ENCODE peak calls at places on chromosomes 11 and 22, in seven cellular contexts. One of them, this sample, is unnamed.

GRCh38 chr11:2880646-2881045 is 4.9 kb downstream of the CDKN1C start:
- DNase-seq in AG09309: no peak
- DNase-seq in OCI-LY7: no peak
- DNase-seq in HCT116: no peak
- DNase-seq in psoas muscle: no peak
- DNase-seq in PC-3: no peak
- DNase-seq in suprapubic skin: no peak
- DNase-seq in this sample: no peak

GRCh38 chr11:34234086-34234740 is 123.6 kb downstream of the ABTB2 start:
- DNase-seq in psoas muscle: no peak
- DNase-seq in HCT116: peak; percentile 64
- DNase-seq in suprapubic skin: no peak
- DNase-seq in AG09309: no peak
- DNase-seq in PC-3: peak; percentile 78
- DNase-seq in OCI-LY7: peak; percentile 68
- DNase-seq in this sample: peak; percentile 85

GRCh38 chr22:38655532-38656255 is 498 bp downstream of the FAM227A start:
- DNase-seq in AG09309: no peak
- DNase-seq in suprapubic skin: no peak
- DNase-seq in OCI-LY7: peak; percentile 6
- DNase-seq in HCT116: no peak
- DNase-seq in psoas muscle: no peak
- DNase-seq in PC-3: peak; percentile 15
- DNase-seq in this sample: no peak

GRCh38 chr11:10050561-10050960 is 243.5 kb downstream of the SBF2 start:
- DNase-seq in OCI-LY7: no peak
- DNase-seq in PC-3: peak; percentile 85
- DNase-seq in HCT116: no peak
- DNase-seq in AG09309: no peak
- DNase-seq in suprapubic skin: no peak
- DNase-seq in psoas muscle: no peak
- DNase-seq in this sample: no peak

GRCh38 chr11:63687845-63688244 is 6.5 kb downstream of the RTN3 start:
- DNase-seq in suprapubic skin: no peak
- DNase-seq in psoas muscle: no peak
- DNase-seq in AG09309: no peak
- DNase-seq in OCI-LY7: no peak
- DNase-seq in PC-3: no peak
- DNase-seq in HCT116: no peak
- DNase-seq in this sample: no peak

GRCh38 chr11:134207538-134208239 is 16.1 kb downstream of the NCAPD3 start:
- DNase-seq in psoas muscle: peak; percentile 29
- DNase-seq in suprapubic skin: no peak
- DNase-seq in HCT116: no peak
- DNase-seq in AG09309: no peak
- DNase-seq in OCI-LY7: peak; percentile 46
- DNase-seq in PC-3: peak; percentile 46
- DNase-seq in this sample: no peak

GRCh38 chr22:40525250-40525884 is 111.2 kb downstream of the MRTFA start:
- DNase-seq in HCT116: no peak
- DNase-seq in suprapubic skin: no peak
- DNase-seq in PC-3: peak; percentile 48
- DNase-seq in psoas muscle: peak; percentile 51
- DNase-seq in AG09309: no peak
- DNase-seq in OCI-LY7: peak; percentile 72
- DNase-seq in this sample: no peak

GRCh38 chr11:47443817-47444216 is 5.1 kb downstream of the RAPSN start:
- DNase-seq in HCT116: no peak
- DNase-seq in psoas muscle: no peak
- DNase-seq in suprapubic skin: no peak
- DNase-seq in AG09309: no peak
- DNase-seq in OCI-LY7: no peak
- DNase-seq in PC-3: no peak
- DNase-seq in this sample: no peak

GRCh38 chr11:76380161-76380976 is 563 bp downstream of the THAP12 start:
- DNase-seq in PC-3: peak; percentile 38
- DNase-seq in psoas muscle: peak; percentile 48
- DNase-seq in suprapubic skin: no peak
- DNase-seq in HCT116: no peak
- DNase-seq in AG09309: no peak
- DNase-seq in OCI-LY7: peak; percentile 45
- DNase-seq in this sample: no peak

GRCh38 chr11:76380977-76381719 is at the start of the genes GVQW3 and THAP12:
- DNase-seq in suprapubic skin: peak; percentile 98
- DNase-seq in PC-3: peak; percentile 99
- DNase-seq in psoas muscle: peak; percentile 97
- DNase-seq in OCI-LY7: peak; percentile 98
- DNase-seq in AG09309: peak; percentile 84
- DNase-seq in HCT116: peak; percentile 93
- DNase-seq in this sample: peak; percentile 85

GRCh38 chr11:76385903-76386302 is 4.8 kb downstream of the GVQW3 start:
- DNase-seq in suprapubic skin: no peak
- DNase-seq in HCT116: no peak
- DNase-seq in AG09309: no peak
- DNase-seq in psoas muscle: no peak
- DNase-seq in OCI-LY7: no peak
- DNase-seq in PC-3: no peak
- DNase-seq in this sample: no peak

GRCh38 chr11:76379811-76380160 is 1.1 kb downstream of the THAP12 start:
- DNase-seq in HCT116: no peak
- DNase-seq in AG09309: no peak
- DNase-seq in psoas muscle: no peak
- DNase-seq in suprapubic skin: no peak
- DNase-seq in OCI-LY7: no peak
- DNase-seq in PC-3: no peak
- DNase-seq in this sample: no peak

GRCh38 chr11:76382209-76382608 is 1.1 kb downstream of the GVQW3 start:
- DNase-seq in HCT116: no peak
- DNase-seq in PC-3: no peak
- DNase-seq in suprapubic skin: no peak
- DNase-seq in OCI-LY7: peak; percentile 70
- DNase-seq in psoas muscle: no peak
- DNase-seq in AG09309: no peak
- DNase-seq in this sample: no peak
- TF ChIP-seq CTCF in HCT116: no peak
- TF ChIP-seq CTCF in PC-3: no peak
- TF ChIP-seq CTCF in suprapubic skin: no peak
- TF ChIP-seq CTCF in OCI-LY7: no peak
- TF ChIP-seq CTCF in psoas muscle: no peak
- TF ChIP-seq CTCF in AG09309: no peak
- TF ChIP-seq CTCF in this sample: no peak

DNA sequence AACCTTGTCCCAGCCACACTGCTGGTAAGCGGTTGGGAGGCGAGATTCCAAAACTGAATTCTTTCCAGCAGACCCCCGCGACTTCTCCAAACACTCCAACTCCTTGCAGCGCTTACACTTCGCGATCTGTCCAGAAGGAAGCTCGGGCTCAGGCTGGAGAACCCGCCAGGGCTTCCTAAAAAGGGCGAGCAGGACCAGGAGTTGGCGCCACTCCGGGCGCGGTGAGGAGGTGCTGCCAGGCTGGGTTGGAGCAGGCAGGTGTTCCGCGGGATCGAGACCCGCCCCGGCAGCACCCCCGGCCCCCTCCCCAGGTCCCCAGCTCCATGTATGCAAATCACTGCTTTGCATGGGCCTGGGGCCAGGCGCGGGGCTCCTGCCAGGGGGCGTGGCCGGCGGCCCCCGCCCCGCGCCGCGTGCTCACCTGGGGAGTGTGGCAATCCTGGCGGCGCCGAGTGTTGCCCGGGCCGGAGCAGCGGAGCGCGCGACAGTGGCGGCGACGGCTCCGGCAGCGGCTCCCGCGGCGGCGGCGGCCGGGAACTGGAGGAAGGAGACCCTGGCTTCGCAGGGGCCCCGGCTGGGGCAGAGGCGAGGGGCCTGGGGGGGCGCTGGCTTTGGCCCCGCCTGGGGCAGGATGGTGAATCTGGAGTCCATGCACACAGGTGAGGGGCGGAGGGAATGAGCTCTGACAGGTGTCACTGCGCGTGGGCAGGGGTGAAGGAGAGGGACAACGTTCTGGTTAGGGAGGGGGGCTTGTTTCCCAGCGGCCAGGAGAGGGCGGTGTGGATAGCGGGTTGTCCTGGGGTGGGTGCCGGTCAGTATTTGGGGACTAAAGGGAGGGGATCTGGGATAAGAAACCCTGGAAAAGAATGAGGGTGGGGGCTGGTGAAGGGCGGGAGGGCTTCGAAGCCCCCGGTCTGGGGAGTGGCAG is at the start of gene POU2F3:
- DNase-seq in PC-3: no peak
- DNase-seq in HCT116: no peak
- DNase-seq in AG09309: no peak
- DNase-seq in suprapubic skin: no peak
- DNase-seq in psoas muscle: no peak
- DNase-seq in OCI-LY7: no peak
- DNase-seq in this sample: no peak
- H3K4me3 ChIP-seq in PC-3: no peak within 1 kb of the TSS
- H3K4me3 ChIP-seq in HCT116: no peak within 1 kb of the TSS
- H3K4me3 ChIP-seq in AG09309: no peak within 1 kb of the TSS
- H3K4me3 ChIP-seq in suprapubic skin: peak within 1 kb of the TSS; percentile 46
- H3K4me3 ChIP-seq in psoas muscle: no peak within 1 kb of the TSS
- H3K4me3 ChIP-seq in OCI-LY7: no peak within 1 kb of the TSS
- H3K4me3 ChIP-seq in this sample: no peak within 1 kb of the TSS

GRCh38 chr11:18243783-18244362 is 4.6 kb downstream of the SAA2 start:
- DNase-seq in psoas muscle: no peak
- DNase-seq in AG09309: peak; percentile 38
- DNase-seq in PC-3: peak; percentile 73
- DNase-seq in HCT116: peak; percentile 63
- DNase-seq in OCI-LY7: peak; percentile 81
- DNase-seq in suprapubic skin: no peak
- DNase-seq in this sample: no peak
- TF ChIP-seq CTCF in psoas muscle: peak; percentile 56
- TF ChIP-seq CTCF in AG09309: peak; percentile 92
- TF ChIP-seq CTCF in PC-3: peak; percentile 86
- TF ChIP-seq CTCF in HCT116: peak; percentile 65
- TF ChIP-seq CTCF in OCI-LY7: peak; percentile 95
- TF ChIP-seq CTCF in suprapubic skin: no peak
- TF ChIP-seq CTCF in this sample: peak; percentile 92

DNA sequence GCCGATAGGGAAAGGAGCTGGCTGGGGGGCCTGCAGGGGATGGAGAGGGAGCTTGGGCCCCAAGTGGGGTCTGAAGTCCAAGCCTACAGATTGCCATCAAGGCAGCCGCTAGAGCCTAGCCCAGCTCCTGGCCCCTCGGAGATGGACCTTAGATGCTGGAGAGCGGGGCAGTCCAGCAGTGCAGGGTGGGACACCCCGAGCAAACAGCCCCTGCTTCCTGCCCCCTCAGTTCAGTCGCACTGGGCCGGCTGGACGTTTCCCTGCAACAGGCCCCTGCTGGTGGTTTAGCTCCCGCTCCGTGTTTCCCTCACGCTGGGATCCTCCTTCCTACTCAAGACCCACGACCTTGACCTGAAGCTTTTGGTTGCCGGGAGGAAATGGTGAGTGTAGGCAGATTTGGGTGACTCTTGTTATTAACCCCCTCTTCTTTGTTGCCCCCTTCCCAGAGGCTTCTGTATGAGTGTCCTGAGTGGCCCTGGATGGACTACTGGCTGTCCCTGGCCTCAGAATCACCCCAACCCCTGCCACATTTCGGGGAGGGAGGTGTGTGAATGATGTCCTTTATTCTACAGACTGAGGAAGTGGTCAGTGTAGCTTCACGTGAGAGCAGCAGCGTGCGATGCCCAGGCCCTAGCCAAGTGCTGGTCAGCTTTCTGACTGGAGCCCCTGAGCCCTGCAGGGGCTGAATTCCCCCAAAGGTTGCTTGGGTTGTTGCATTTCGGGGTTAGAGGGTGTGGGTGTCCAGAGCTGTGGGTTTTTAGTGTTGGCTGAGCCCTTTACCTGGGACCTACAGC is 2.7 kb downstream of the ST3GAL4 start:
- DNase-seq in psoas muscle: no peak
- DNase-seq in PC-3: no peak
- DNase-seq in HCT116: no peak
- DNase-seq in suprapubic skin: peak; percentile 74
- DNase-seq in AG09309: no peak
- DNase-seq in OCI-LY7: no peak
- DNase-seq in this sample: no peak
- H3K4me3 ChIP-seq in psoas muscle: no peak overlapping the region
- H3K4me3 ChIP-seq in PC-3: peak overlapping the region; percentile 83
- H3K4me3 ChIP-seq in HCT116: no peak overlapping the region
- H3K4me3 ChIP-seq in suprapubic skin: peak overlapping the region; percentile 67
- H3K4me3 ChIP-seq in AG09309: peak overlapping the region; percentile 84
- H3K4me3 ChIP-seq in OCI-LY7: no peak overlapping the region
- H3K4me3 ChIP-seq in this sample: no peak overlapping the region

GRCh38 chr11:85806876-85807275 is 4.1 kb downstream of the SYTL2 start:
- DNase-seq in HCT116: no peak
- DNase-seq in suprapubic skin: no peak
- DNase-seq in psoas muscle: no peak
- DNase-seq in AG09309: no peak
- DNase-seq in PC-3: no peak
- DNase-seq in OCI-LY7: no peak
- DNase-seq in this sample: no peak

GRCh38 chr11:85810871-85811611 is at the start of gene SYTL2:
- DNase-seq in AG09309: no peak
- DNase-seq in HCT116: no peak
- DNase-seq in OCI-LY7: peak; percentile 60
- DNase-seq in suprapubic skin: peak; percentile 79
- DNase-seq in psoas muscle: peak; percentile 74
- DNase-seq in PC-3: peak; percentile 85
- DNase-seq in this sample: no peak

GRCh38 chr11:85810521-85810870 is 445 bp downstream of the SYTL2 start:
- DNase-seq in PC-3: no peak
- DNase-seq in psoas muscle: no peak
- DNase-seq in OCI-LY7: no peak
- DNase-seq in AG09309: no peak
- DNase-seq in HCT116: no peak
- DNase-seq in suprapubic skin: no peak
- DNase-seq in this sample: no peak

GRCh38 chr11:85809881-85810280 is 1.1 kb downstream of the SYTL2 start:
- DNase-seq in HCT116: no peak
- DNase-seq in OCI-LY7: peak; percentile 18
- DNase-seq in suprapubic skin: no peak
- DNase-seq in PC-3: peak; percentile 44
- DNase-seq in psoas muscle: peak; percentile 15
- DNase-seq in AG09309: no peak
- DNase-seq in this sample: no peak

GRCh38 chr11:85809191-85809590 is 1.8 kb downstream of the SYTL2 start:
- DNase-seq in HCT116: no peak
- DNase-seq in OCI-LY7: peak; percentile 68
- DNase-seq in suprapubic skin: no peak
- DNase-seq in PC-3: no peak
- DNase-seq in psoas muscle: no peak
- DNase-seq in AG09309: no peak
- DNase-seq in this sample: no peak
- TF ChIP-seq CTCF in HCT116: no peak
- TF ChIP-seq CTCF in OCI-LY7: no peak
- TF ChIP-seq CTCF in suprapubic skin: no peak
- TF ChIP-seq CTCF in PC-3: no peak
- TF ChIP-seq CTCF in psoas muscle: no peak
- TF ChIP-seq CTCF in AG09309: no peak
- TF ChIP-seq CTCF in this sample: no peak

GRCh38 chr11:26193714-26194373 is 138.1 kb upstream of the ANO3 start:
- DNase-seq in OCI-LY7: no peak
- DNase-seq in AG09309: no peak
- DNase-seq in PC-3: peak; percentile 8
- DNase-seq in psoas muscle: no peak
- DNase-seq in HCT116: no peak
- DNase-seq in suprapubic skin: no peak
- DNase-seq in this sample: no peak
- H3K4me3 ChIP-seq in OCI-LY7: no peak overlapping the region
- H3K4me3 ChIP-seq in AG09309: no peak overlapping the region
- H3K4me3 ChIP-seq in PC-3: no peak overlapping the region
- H3K4me3 ChIP-seq in psoas muscle: no peak overlapping the region
- H3K4me3 ChIP-seq in HCT116: no peak overlapping the region
- H3K4me3 ChIP-seq in suprapubic skin: no peak overlapping the region
- H3K4me3 ChIP-seq in this sample: no peak overlapping the region